ENCODE peak calls at places on chromosomes 2 and 18, in nine cellular contexts. O is HepG2; H is natural killer cell; E is activated naive CD8-positive, alpha-beta T cell treated with anti-CD3 and anti-CD28 coated beads, Interleukin-2, amount 10 ng/mL, durations not matched to agents 7 days and 5 days; T is foreskin keratinocyte; S is A549; K is stimulated activated naive CD8-positive, alpha-beta T cell treated with anti-CD3 and anti-CD28 coated beads, Interleukin-15, Interleukin-2, amounts not matched to agents 100 U/mL and 50 U/mL, for 24 hours; N is upper lobe of right lung; X is left cardiac atrium. M is an unnamed sample.

GRCh38 chr2:48530033-48530804 is at the start of gene STON1:
- ATAC-seq in O (peak; percentile 80), H (peak; percentile 78), E (peak; percentile 65), T (peak; percentile 43), S (peak; percentile 70), K (peak; percentile 55), N (peak; percentile 76), X (peak; percentile 76), M (peak; percentile 36)

GRCh38 chr2:77608510-77608909 is 86.3 kb upstream of the LRRTM4 start:
- ATAC-seq in O (no peak), H (no peak), E (no peak), T (no peak), S (no peak), K (no peak), N (no peak), X (no peak), M (no peak)

GRCh38 chr2:46333912-46334311 is 36.7 kb downstream of the EPAS1 start:
- ATAC-seq in O (peak; percentile 19), H (no peak), E (peak; percentile 26), T (no peak), S (no peak), K (no peak), N (no peak), X (peak; percentile 9), M (no peak)

GRCh38 chr2:6922201-6922656 is 5.0 kb downstream of the RNF144A start:
- ATAC-seq in O (peak; percentile 71), H (no peak), E (no peak), T (peak; percentile 44), S (no peak), K (no peak), N (no peak), X (no peak), M (peak; percentile 85)

GRCh38 chr18:44126598-44126997 is 554.1 kb upstream of the SETBP1 start:
- ATAC-seq in O (no peak), H (no peak), E (no peak), T (no peak), S (no peak), K (no peak), N (no peak), X (no peak), M (no peak)

GRCh38 chr18:23927821-23928746 is 86.5 kb upstream of the TTC39C start:
- ATAC-seq in O (no peak), H (no peak), E (no peak), T (no peak), S (no peak), K (no peak), N (no peak), X (no peak), M (no peak)

GRCh38 chr2:69469375-69469774 is 32.1 kb upstream of the NFU1 start:
- ATAC-seq in O (no peak), H (peak; percentile 91), E (no peak), T (peak; percentile 13), S (no peak), K (no peak), N (no peak), X (no peak), M (no peak)

GRCh38 chr18:49400398-49401072 is 59.9 kb downstream of the DYM start:
- ATAC-seq in O (peak; percentile 73), H (no peak), E (no peak), T (no peak), S (peak; percentile 74), K (no peak), N (peak; percentile 86), X (no peak), M (no peak)

GRCh38 chr2:158189526-158189925 is 87.8 kb downstream of the UPP2 start:
- ATAC-seq in O (peak; percentile 79), H (no peak), E (peak; percentile 54), T (no peak), S (no peak), K (no peak), N (no peak), X (no peak), M (peak; percentile 44)

GRCh38 chr2:172344159-172344558 is 83.2 kb upstream of the ITGA6 start:
- ATAC-seq in O (no peak), H (no peak), E (no peak), T (no peak), S (no peak), K (no peak), N (no peak), X (no peak), M (no peak)

GRCh38 chr2:84958135-84959044 is 12.6 kb upstream of the KCMF1 start:
- ATAC-seq in O (peak; percentile 60), H (no peak), E (no peak), T (peak; percentile 93), S (peak; percentile 92), K (peak; percentile 68), N (peak; percentile 76), X (peak; percentile 55), M (peak; percentile 96)

GRCh38 chr2:216132585-216132984 is 23.4 kb downstream of the XRCC5 start:
- ATAC-seq in O (no peak), H (no peak), E (no peak), T (no peak), S (no peak), K (peak; percentile 52), N (no peak), X (no peak), M (no peak)

GRCh38 chr18:35514752-35515459 is 17.1 kb upstream of the INO80C start:
- ATAC-seq in O (no peak), H (no peak), E (no peak), T (no peak), S (no peak), K (no peak), N (peak; percentile 9), X (no peak), M (no peak)

GRCh38 chr2:15913146-15913545 is 27.2 kb upstream of the MYCN start:
- ATAC-seq in O (no peak), H (no peak), E (no peak), T (no peak), S (no peak), K (no peak), N (peak; percentile 76), X (no peak), M (no peak)

GRCh38 chr2:190809876-190810525 is 70.6 kb upstream of the GLS start:
- ATAC-seq in O (peak; percentile 2), H (no peak), E (no peak), T (peak; percentile 87), S (no peak), K (peak; percentile 85), N (no peak), X (no peak), M (no peak)

GRCh38 chr2:113282747-113283533 is 4.2 kb upstream of the PAX8 start:
- ATAC-seq in O (peak; percentile 91), H (no peak), E (no peak), T (peak; percentile 45), S (peak; percentile 80), K (no peak), N (peak; percentile 84), X (peak; percentile 69), M (peak; percentile 70)

GRCh38 chr2:235049069-235049468 is 97.3 kb downstream of the SH3BP4 start:
- ATAC-seq in O (no peak), H (no peak), E (no peak), T (no peak), S (no peak), K (no peak), N (no peak), X (no peak), M (no peak)

GRCh38 chr2:227460833-227461232 is 11.1 kb upstream of the AGFG1 start:
- ATAC-seq in O (no peak), H (no peak), E (no peak), T (no peak), S (no peak), K (peak; percentile 31), N (no peak), X (no peak), M (no peak)

GRCh38 chr18:55500316-55501086 is 87.5 kb downstream of the TCF4 start:
- ATAC-seq in O (no peak), H (no peak), E (no peak), T (peak; percentile 88), S (no peak), K (no peak), N (no peak), X (peak; percentile 41), M (no peak)

GRCh38 chr18:61606068-61606660 is 272.9 kb downstream of the CDH20 start:
- ATAC-seq in O (no peak), H (no peak), E (no peak), T (peak; percentile 61), S (peak; percentile 76), K (no peak), N (peak; percentile 12), X (peak; percentile 78), M (peak; percentile 24)

M was measured in esophagus mucosa.